ENCODE peak calls at places on chromosomes 5 and 9, in eight cellular contexts. C, N, O, I, E, K, Z and Y are unnamed samples.

GRCh38 chr5:23289162-23289561 is 218.2 kb upstream of the PRDM9 start:
- DNase-seq in C (no peak), N (no peak), O (no peak), I (no peak), E (no peak), K (no peak), Z (no peak), Y (no peak)

GRCh38 chr9:132408521-132408920 is 1.5 kb upstream of the CFAP77 start:
- DNase-seq in C (no peak), N (no peak), O (no peak), I (no peak), E (no peak), K (no peak), Z (no peak), Y (peak; percentile 78)

GRCh38 chr9:129697956-129698757 is 32.7 kb downstream of the PRRX2 start:
- DNase-seq in C (no peak), N (no peak), O (no peak), I (no peak), E (no peak), K (no peak), Z (peak; percentile 63), Y (peak; percentile 46)

GRCh38 chr9:129143461-129143927 is 32.3 kb downstream of the PTPA start:
- DNase-seq in C (no peak), N (peak; percentile 77), O (peak; percentile 63), I (no peak), E (no peak), K (no peak), Z (no peak), Y (peak; percentile 82)

GRCh38 chr5:159041754-159042153 is 58.0 kb downstream of the EBF1 start:
- DNase-seq in C (no peak), N (peak; percentile 42), O (no peak), I (no peak), E (no peak), K (no peak), Z (no peak), Y (no peak)

GRCh38 chr9:125843646-125844045 is 96.5 kb downstream of the PBX3 start:
- DNase-seq in C (no peak), N (peak; percentile 53), O (no peak), I (no peak), E (no peak), K (no peak), Z (no peak), Y (no peak)

GRCh38 chr9:104868303-104868686 is 59.7 kb downstream of the ABCA1 start:
- DNase-seq in C (no peak), N (no peak), O (no peak), I (no peak), E (no peak), K (no peak), Z (no peak), Y (no peak)

GRCh38 chr9:121648799-121649198 is 2.6 kb upstream of the DAB2IP start:
- DNase-seq in C (no peak), N (no peak), O (no peak), I (no peak), E (no peak), K (no peak), Z (no peak), Y (no peak)

GRCh38 chr5:134526483-134527155 is 1.1 kb downstream of the JADE2 start:
- DNase-seq in C (peak; percentile 72), N (no peak), O (peak; percentile 86), I (no peak), E (peak; percentile 64), K (peak; percentile 84), Z (no peak), Y (peak; percentile 82)

GRCh38 chr9:74132986-74133385 is 364.1 kb upstream of the RORB start:
- DNase-seq in C (no peak), N (no peak), O (no peak), I (no peak), E (no peak), K (no peak), Z (no peak), Y (no peak)

GRCh38 chr5:131417240-131417869 is 153.5 kb downstream of the CDC42SE2 start:
- DNase-seq in C (peak; percentile 82), N (peak; percentile 68), O (peak; percentile 71), I (peak; percentile 52), E (peak; percentile 78), K (peak; percentile 37), Z (peak; percentile 80), Y (peak; percentile 66)

GRCh38 chr5:57754616-57755015 is 272.0 kb upstream of the ACTBL2 start:
- DNase-seq in C (no peak), N (no peak), O (no peak), I (no peak), E (no peak), K (no peak), Z (no peak), Y (no peak)

GRCh38 chr9:126615251-126615790 is 1.6 kb downstream of the LMX1B start:
- DNase-seq in C (no peak), N (no peak), O (no peak), I (no peak), E (no peak), K (no peak), Z (no peak), Y (no peak)

GRCh38 chr5:149425729-149426128 is 46.6 kb upstream of the IL17B start:
- DNase-seq in C (no peak), N (no peak), O (no peak), I (no peak), E (no peak), K (no peak), Z (no peak), Y (no peak)

GRCh38 chr9:94140791-94141790 is 56.8 kb downstream of the PTPDC1 start:
- DNase-seq in C (no peak), N (no peak), O (no peak), I (no peak), E (no peak), K (no peak), Z (no peak), Y (peak; percentile 18)

GRCh38 chr9:97573482-97574073 is 59.6 kb downstream of the TSTD2 start:
- DNase-seq in C (no peak), N (no peak), O (no peak), I (no peak), E (no peak), K (peak; percentile 29), Z (no peak), Y (no peak)

GRCh38 chr9:110027624-110028023 is 180.3 kb downstream of the C9orf152 start:
- DNase-seq in C (no peak), N (peak; percentile 78), O (no peak), I (no peak), E (no peak), K (no peak), Z (no peak), Y (no peak)

GRCh38 chr5:115770466-115770865 is 46.0 kb downstream of the CDO1 start:
- DNase-seq in C (no peak), N (no peak), O (no peak), I (no peak), E (no peak), K (peak; percentile 12), Z (peak; percentile 16), Y (no peak)
- TF ChIP-seq CTCF in C (no peak), N (peak; percentile 61), O (no peak), I (peak; percentile 24), E (no peak), K (peak; percentile 24), Z (peak; percentile 50), Y (no peak)

DNA sequence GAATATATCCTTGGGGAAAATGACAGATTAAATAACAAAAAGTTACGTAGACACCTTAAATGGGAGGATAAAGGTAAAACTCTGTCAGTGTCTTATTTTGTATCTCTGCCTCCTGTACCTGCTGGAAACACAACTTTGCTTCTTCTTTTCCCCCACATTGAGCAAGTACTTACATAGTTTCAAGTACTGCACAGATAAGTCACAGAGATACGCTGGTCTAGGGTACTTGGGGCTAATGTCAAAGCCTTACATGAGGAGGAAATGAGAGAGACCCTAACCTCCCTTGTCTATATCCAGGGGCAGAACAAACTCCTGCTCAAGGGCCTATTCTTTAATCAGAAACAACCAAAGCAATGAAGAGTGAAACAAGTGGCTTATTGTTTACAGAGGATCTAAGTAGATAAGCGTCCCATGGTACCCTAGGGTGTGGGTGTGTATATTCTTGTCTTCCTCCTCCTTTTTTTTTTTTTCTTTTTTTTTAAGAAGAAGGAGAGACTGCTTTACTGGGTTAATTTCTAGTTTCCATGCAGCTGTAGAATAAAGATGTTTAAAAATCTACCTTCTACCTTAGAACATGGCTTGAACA is 43.1 kb downstream of the ELL2 start:
- DNase-seq in C (no peak), N (no peak), O (no peak), I (no peak), E (no peak), K (no peak), Z (no peak), Y (no peak)
- H3K27ac ChIP-seq in C (peak overlapping the region; percentile 10), N (no peak overlapping the region), O (no peak overlapping the region), I (no peak overlapping the region), E (no peak overlapping the region), K (no peak overlapping the region), Z (no peak overlapping the region), Y (no peak overlapping the region)

DNA sequence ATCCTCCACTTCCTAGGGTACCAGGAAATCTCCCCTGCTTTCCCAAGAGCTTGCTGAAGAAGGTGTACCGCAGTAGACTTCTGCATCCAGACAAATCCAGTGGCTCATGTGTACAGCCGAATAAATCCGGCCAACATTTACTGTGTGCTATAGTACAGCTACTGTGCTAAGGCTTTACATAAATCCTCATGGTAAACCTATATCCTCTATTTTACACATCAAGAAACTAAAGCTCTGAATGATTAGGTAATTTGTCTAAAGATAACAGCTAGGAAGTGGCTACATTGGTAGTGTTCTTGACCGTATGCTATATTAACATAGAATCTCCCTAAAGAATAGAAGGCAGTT is 511 bp upstream of the WDR41 start:
- DNase-seq in C (no peak), N (no peak), O (no peak), I (no peak), E (no peak), K (no peak), Z (no peak), Y (no peak)
- TF ChIP-seq CTCF in C (no peak), N (no peak), O (no peak), I (no peak), E (peak; percentile 27), K (no peak), Z (no peak), Y (no peak)

GRCh38 chr9:35562895-35563746 is 41.9 kb upstream of the TESK1 start:
- DNase-seq in C (no peak), N (no peak), O (no peak), I (no peak), E (no peak), K (no peak), Z (no peak), Y (no peak)

GRCh38 chr9:35561468-35562261 is 43.4 kb upstream of the TESK1 start:
- DNase-seq in C (no peak), N (no peak), O (no peak), I (no peak), E (no peak), K (no peak), Z (no peak), Y (no peak)

GRCh38 chr9:35563791-35564197 is 41.3 kb upstream of the TESK1 start:
- DNase-seq in C (no peak), N (no peak), O (no peak), I (no peak), E (no peak), K (no peak), Z (no peak), Y (peak; percentile 53)

GRCh38 chr9:35566417-35566816 is 38.6 kb upstream of the TESK1 start:
- DNase-seq in C (no peak), N (peak; percentile 40), O (no peak), I (no peak), E (no peak), K (no peak), Z (no peak), Y (no peak)

DNA sequence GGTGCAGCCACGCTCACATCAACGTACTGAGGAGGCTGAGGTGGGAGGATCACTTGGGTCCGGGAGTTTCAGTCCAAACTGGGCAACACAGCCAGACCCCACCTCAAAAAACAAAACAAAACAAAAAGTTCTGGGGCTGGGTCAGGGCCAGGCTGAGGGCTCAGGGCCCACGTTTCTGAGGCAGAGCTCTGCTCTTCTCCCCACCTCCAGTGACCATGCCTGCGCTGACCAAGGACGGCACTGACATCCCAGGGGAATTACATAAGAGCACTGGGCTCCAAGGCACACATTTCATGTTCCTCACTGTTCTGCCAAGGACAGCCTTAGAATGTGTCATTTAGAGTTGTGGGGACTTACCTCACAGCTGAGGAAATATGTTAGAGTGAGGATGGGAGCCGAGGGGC is 40.4 kb upstream of the TESK1 start:
- DNase-seq in C (no peak), N (no peak), O (no peak), I (no peak), E (no peak), K (no peak), Z (no peak), Y (no peak)
- H3K27ac ChIP-seq in C (peak overlapping the region; percentile 76), N (no peak overlapping the region), O (no peak overlapping the region), I (no peak overlapping the region), E (no peak overlapping the region), K (no peak overlapping the region), Z (no peak overlapping the region), Y (peak overlapping the region; percentile 76)